ENCODE peak calls at places on chromosomes 16 and 17, in eight cellular contexts. C is DMS153; G is substantia nigra; V is AG08396; N is NB4; Y is endothelial cell; W is activated CD4-positive, alpha-beta T cell treated with anti-CD3 and anti-CD28 coated beads, Interleukin-2, amount 10 ng/mL, durations not matched to agents 7 days and 5 days; M is heart right ventricle. U is an unnamed sample.
A peak's percentile ranks its signal among the peaks of the same experiment; 100 is the strongest.

GRCh38 chr16:50578147-50578546 is 30.0 kb downstream of the NKD1 start:
- DNase-seq in C (no peak), G (no peak), V (no peak), N (peak; percentile 60), Y (no peak), W (no peak), M (no peak), U (no peak)

GRCh38 chr17:60538726-60539125 is 12.7 kb upstream of the APPBP2 start:
- DNase-seq in C (no peak), G (no peak), V (no peak), N (no peak), Y (no peak), W (no peak), M (no peak), U (no peak)

GRCh38 chr16:7333326-7333725 is 681 bp downstream of the RBFOX1 start:
- DNase-seq in C (no peak), G (no peak), V (no peak), N (no peak), Y (no peak), W (no peak), M (no peak), U (no peak)

GRCh38 chr16:68936729-68937631 is 93.6 kb downstream of the TANGO6 start:
- DNase-seq in C (no peak), G (no peak), V (peak; percentile 40), N (peak; percentile 52), Y (no peak), W (no peak), M (no peak), U (no peak)

GRCh38 chr16:64391009-64391663 is 730.7 kb downstream of the CDH11 start:
- DNase-seq in C (no peak), G (no peak), V (peak; percentile 14), N (no peak), Y (no peak), W (no peak), M (no peak), U (no peak)

GRCh38 chr17:5126719-5127488 is 11.1 kb downstream of the USP6 start:
- DNase-seq in C (no peak), G (no peak), V (no peak), N (no peak), Y (no peak), W (peak; percentile 4), M (no peak), U (no peak)

GRCh38 chr17:37025241-37025640 is 76.5 kb downstream of the AATF start:
- DNase-seq in C (no peak), G (no peak), V (no peak), N (no peak), Y (no peak), W (no peak), M (no peak), U (no peak)

GRCh38 chr16:79601092-79601977 is 798 bp upstream of the MAF start:
- DNase-seq in C (no peak), G (peak; percentile 76), V (peak; percentile 36), N (no peak), Y (peak; percentile 59), W (peak; percentile 24), M (peak; percentile 55), U (peak; percentile 55)

GRCh38 chr16:71902656-71903365 is 7.5 kb downstream of the IST1 start:
- DNase-seq in C (no peak), G (no peak), V (no peak), N (no peak), Y (no peak), W (no peak), M (no peak), U (no peak)

GRCh38 chr17:82031885-82032627 is 578 bp downstream of the RAC3 start:
- DNase-seq in C (peak; percentile 13), G (no peak), V (no peak), N (peak; percentile 68), Y (no peak), W (peak; percentile 51), M (no peak), U (no peak)

GRCh38 chr16:56288019-56288418 is 96.7 kb downstream of the GNAO1 start:
- DNase-seq in C (peak; percentile 65), G (no peak), V (no peak), N (no peak), Y (no peak), W (no peak), M (no peak), U (no peak)

GRCh38 chr17:12256380-12256995 is 235.8 kb downstream of the MAP2K4 start:
- DNase-seq in C (no peak), G (no peak), V (peak; percentile 54), N (peak; percentile 55), Y (peak; percentile 12), W (peak; percentile 8), M (no peak), U (peak; percentile 35)

GRCh38 chr16:53530046-53530445 is 27.0 kb upstream of the AKTIP start:
- DNase-seq in C (peak; percentile 0), G (no peak), V (no peak), N (no peak), Y (no peak), W (no peak), M (no peak), U (peak; percentile 28)

GRCh38 chr17:59330314-59330942 is 1.0 kb upstream of the YPEL2 start:
- DNase-seq in C (peak; percentile 62), G (no peak), V (no peak), N (peak; percentile 14), Y (peak; percentile 45), W (peak; percentile 15), M (peak; percentile 23), U (peak; percentile 32)

GRCh38 chr16:10228779-10229178 is 46.6 kb upstream of the GRIN2A start:
- DNase-seq in C (peak; percentile 1), G (no peak), V (no peak), N (no peak), Y (no peak), W (no peak), M (no peak), U (no peak)

GRCh38 chr17:76736349-76737081 is 616 bp downstream of the SRSF2 start:
- DNase-seq in C (no peak), G (peak; percentile 49), V (peak; percentile 81), N (peak; percentile 65), Y (peak; percentile 77), W (peak; percentile 71), M (peak; percentile 83), U (peak; percentile 75)

GRCh38 chr16:70158261-70158939 is 15.2 kb upstream of the CLEC18C start:
- DNase-seq in C (no peak), G (no peak), V (peak; percentile 6), N (no peak), Y (no peak), W (no peak), M (no peak), U (no peak)

GRCh38 chr17:66114609-66115008 is 77.3 kb downstream of the CEP112 start:
- DNase-seq in C (no peak), G (no peak), V (no peak), N (no peak), Y (no peak), W (no peak), M (no peak), U (no peak)

GRCh38 chr17:27477050-27477647 is 20.9 kb downstream of the KSR1 start:
- DNase-seq in C (no peak), G (no peak), V (no peak), N (no peak), Y (no peak), W (no peak), M (no peak), U (no peak)

GRCh38 chr17:49987681-49988441 is 7.2 kb downstream of the DLX3 start:
- DNase-seq in C (peak; percentile 76), G (no peak), V (no peak), N (peak; percentile 53), Y (no peak), W (no peak), M (no peak), U (no peak)

GRCh38 chr16:18829221-18829620 is 27.9 kb upstream of the ARL6IP1 start:
- DNase-seq in C (no peak), G (no peak), V (no peak), N (peak; percentile 10), Y (no peak), W (no peak), M (no peak), U (no peak)

GRCh38 chr17:43753488-43754129 is 5.0 kb downstream of the SOST start:
- DNase-seq in C (no peak), G (no peak), V (no peak), N (peak; percentile 53), Y (no peak), W (no peak), M (no peak), U (no peak)

GRCh38 chr17:5672815-5673430 is 88.6 kb upstream of the NLRP1 start:
- DNase-seq in C (no peak), G (no peak), V (no peak), N (peak; percentile 1), Y (no peak), W (no peak), M (no peak), U (no peak)

GRCh38 chr17:12673788-12674187 is 8.1 kb downstream of the MYOCD start:
- DNase-seq in C (no peak), G (no peak), V (no peak), N (peak; percentile 15), Y (no peak), W (no peak), M (no peak), U (no peak)

GRCh38 chr16:72740346-72740745 is 307.6 kb downstream of the ZFHX3 start:
- DNase-seq in C (no peak), G (no peak), V (no peak), N (no peak), Y (no peak), W (no peak), M (no peak), U (no peak)

GRCh38 chr17:50207792-50208567 is 6.5 kb upstream of the COL1A1 start:
- DNase-seq in C (no peak), G (no peak), V (no peak), N (no peak), Y (no peak), W (no peak), M (no peak), U (no peak)

GRCh38 chr17:72409405-72410002 is 288.7 kb downstream of the SOX9 start:
- DNase-seq in C (no peak), G (no peak), V (no peak), N (peak; percentile 42), Y (no peak), W (no peak), M (no peak), U (no peak)

GRCh38 chr16:28082624-28083023 is 19.1 kb upstream of the GSG1L start:
- DNase-seq in C (no peak), G (no peak), V (no peak), N (no peak), Y (no peak), W (no peak), M (no peak), U (no peak)

GRCh38 chr17:40541873-40542561 is 23.3 kb downstream of the CCR7 start:
- DNase-seq in C (peak; percentile 32), G (no peak), V (no peak), N (no peak), Y (no peak), W (no peak), M (peak; percentile 74), U (no peak)

GRCh38 chr17:74361613-74362391 is at the start of gene BTBD17:
- DNase-seq in C (peak; percentile 60), G (peak; percentile 54), V (peak; percentile 65), N (peak; percentile 37), Y (peak; percentile 81), W (peak; percentile 37), M (peak; percentile 70), U (peak; percentile 81)

GRCh38 chr16:81238296-81239011 is at the start of gene BCO1:
- DNase-seq in C (no peak), G (peak; percentile 6), V (peak; percentile 29), N (no peak), Y (no peak), W (no peak), M (no peak), U (no peak)

GRCh38 chr17:17798573-17799255 is 38.1 kb downstream of the SREBF1 start:
- DNase-seq in C (no peak), G (no peak), V (no peak), N (no peak), Y (no peak), W (no peak), M (no peak), U (no peak)

U was measured in nephron progenitor cell.